ENCODE peak calls at places on chromosomes 1 and 21, in seven cellular contexts. I is lung; V is EL; R is NCI-H1694 treated with DMSO at 0.1 percent for 48 hours; D is activated CD8-positive, alpha-beta memory T cell treated with anti-CD3 and anti-CD28 coated beads for 4 hours; A is GM19239; O is stimulated activated CD4-positive, alpha-beta T cell treated with anti-CD3 and anti-CD28 coated beads, TNF-alpha, amount 100 ng/mL, for 1 hour. N is an unnamed sample.

GRCh38 chr1:216183007-216183406 is 240.2 kb downstream of the USH2A start:
- DNase-seq in I (no peak), V (peak; percentile 86), R (peak; percentile 97), D (no peak), A (no peak), O (no peak), N (no peak)

GRCh38 chr1:49026230-49026811 is 249.6 kb upstream of the BEND5 start:
- DNase-seq in I (no peak), V (no peak), R (no peak), D (no peak), A (no peak), O (no peak), N (no peak)

GRCh38 chr1:183806650-183807049 is 1.7 kb downstream of the RGL1 start:
- DNase-seq in I (no peak), V (no peak), R (no peak), D (no peak), A (no peak), O (no peak), N (no peak)

GRCh38 chr1:44909949-44910594 is 67.0 kb upstream of the PTCH2 start:
- DNase-seq in I (no peak), V (no peak), R (no peak), D (no peak), A (no peak), O (no peak), N (no peak)

GRCh38 chr21:26495283-26495849 is 77.7 kb downstream of the CYYR1 start:
- DNase-seq in I (no peak), V (no peak), R (no peak), D (no peak), A (no peak), O (no peak), N (no peak)

GRCh38 chr1:21661886-21662285 is 7.3 kb downstream of the RAP1GAP start:
- DNase-seq in I (no peak), V (no peak), R (no peak), D (no peak), A (no peak), O (no peak), N (no peak)

GRCh38 chr1:29120955-29121485 is 2.7 kb downstream of the TMEM200B start:
- DNase-seq in I (no peak), V (peak; percentile 45), R (no peak), D (peak; percentile 24), A (peak; percentile 83), O (no peak), N (no peak)

GRCh38 chr1:151710187-151710586 is 6.4 kb downstream of the CELF3 start:
- DNase-seq in I (no peak), V (peak; percentile 37), R (no peak), D (no peak), A (no peak), O (no peak), N (no peak)

GRCh38 chr21:26849428-26850115 is 4.4 kb upstream of the ADAMTS1 start:
- DNase-seq in I (no peak), V (peak; percentile 67), R (peak; percentile 80), D (no peak), A (no peak), O (no peak), N (no peak)

GRCh38 chr1:79151006-79151796 is 144.7 kb upstream of the ADGRL4 start:
- DNase-seq in I (no peak), V (no peak), R (no peak), D (no peak), A (no peak), O (no peak), N (no peak)

GRCh38 chr1:153534933-153535663 is 693 bp downstream of the S100A6 start:
- DNase-seq in I (peak; percentile 77), V (peak; percentile 61), R (no peak), D (no peak), A (no peak), O (no peak), N (no peak)

N was measured in SIG-M5.